ENCODE peak calls at places on chromosomes 16 and 17, in six cellular contexts. M is omental fat pad, O is OCI-M1, J is ACHN, Y is GM12891, Q is amniotic epithelial cell. T is an unnamed sample.

GRCh38 chr16:48158296-48158695 is 2.5 kb upstream of the ABCC12 start:
- DNase-seq in O (no peak), M (no peak), J (peak; percentile 61), Q (peak; percentile 71), Y (no peak), T (peak; percentile 69)

GRCh38 chr16:4477966-4478365 is 1.8 kb downstream of the HMOX2 start:
- DNase-seq in O (peak; percentile 26), Q (peak; percentile 60), M (no peak), J (peak; percentile 75), Y (no peak), T (peak; percentile 63)

GRCh38 chr17:80028030-80028429 is 7.6 kb downstream of the TBC1D16 start:
- DNase-seq in O (no peak), M (no peak), Y (no peak), Q (no peak), J (no peak), T (no peak)

GRCh38 chr17:59914274-59914854 is 21.4 kb downstream of the RPS6KB1 start:
- DNase-seq in J (peak; percentile 56), O (peak; percentile 60), Y (peak; percentile 24), M (no peak), Q (peak; percentile 32), T (peak; percentile 60)

GRCh38 chr17:8954339-8954738 is 11.2 kb downstream of the PIK3R5 start:
- DNase-seq in Y (no peak), J (no peak), Q (no peak), M (no peak), O (peak; percentile 25), T (peak; percentile 93)

GRCh38 chr16:11389083-11389482 is 43.8 kb downstream of the RMI2 start:
- DNase-seq in M (no peak), J (no peak), Y (no peak), Q (no peak), O (no peak), T (no peak)

GRCh38 chr17:72432143-72432604 is 311.4 kb downstream of the SOX9 start:
- DNase-seq in J (no peak), M (no peak), O (no peak), Y (no peak), Q (no peak), T (no peak)

GRCh38 chr17:37405955-37406634 is 541 bp downstream of the ACACA start:
- DNase-seq in Y (no peak), O (no peak), Q (no peak), M (no peak), J (peak; percentile 43), T (no peak)

GRCh38 chr17:48997103-48997826 is at the start of gene IGF2BP1:
- DNase-seq in Y (peak; percentile 45), J (no peak), O (peak; percentile 81), M (no peak), Q (peak; percentile 65), T (peak; percentile 93)

GRCh38 chr16:56565023-56565477 is at the start of gene MT4:
- DNase-seq in J (no peak), O (no peak), Y (no peak), M (no peak), Q (no peak), T (no peak)

T was measured in NB4.